ENCODE peak calls at places on chromosomes 3 and 15, in seven cellular contexts. One of them, this sample, is unnamed.

GRCh38 chr3:146280859-146281258 is 30.0 kb upstream of the PLSCR4 start:
- DNase-seq in occipital lobe: no peak
- DNase-seq in DMS 273 treated with DMSO at 0.1 percent for 48 hours: no peak
- DNase-seq in fibroblast of pulmonary artery: no peak
- DNase-seq in Calu3: no peak
- DNase-seq in A549: no peak
- DNase-seq in nephron progenitor cell: no peak
- DNase-seq in this sample: no peak

GRCh38 chr15:80932989-80933388 is 56.6 kb downstream of the MESD start:
- DNase-seq in occipital lobe: no peak
- DNase-seq in Calu3: no peak
- DNase-seq in fibroblast of pulmonary artery: peak
- DNase-seq in DMS 273 treated with DMSO at 0.1 percent for 48 hours: no peak
- DNase-seq in nephron progenitor cell: no peak
- DNase-seq in A549: no peak
- DNase-seq in this sample: no peak

GRCh38 chr3:196694202-196694638 is 17.8 kb downstream of the CEP19 start:
- DNase-seq in A549: peak
- DNase-seq in nephron progenitor cell: no peak
- DNase-seq in Calu3: no peak
- DNase-seq in fibroblast of pulmonary artery: peak
- DNase-seq in occipital lobe: no peak
- DNase-seq in DMS 273 treated with DMSO at 0.1 percent for 48 hours: no peak
- DNase-seq in this sample: no peak

GRCh38 chr15:93703092-93703785 is 528.1 kb upstream of the MCTP2 start:
- DNase-seq in nephron progenitor cell: no peak
- DNase-seq in fibroblast of pulmonary artery: no peak
- DNase-seq in occipital lobe: no peak
- DNase-seq in A549: no peak
- DNase-seq in DMS 273 treated with DMSO at 0.1 percent for 48 hours: no peak
- DNase-seq in Calu3: no peak
- DNase-seq in this sample: no peak

GRCh38 chr15:68158046-68158628 is 47.0 kb downstream of the CALML4 start:
- DNase-seq in fibroblast of pulmonary artery: no peak
- DNase-seq in DMS 273 treated with DMSO at 0.1 percent for 48 hours: no peak
- DNase-seq in occipital lobe: no peak
- DNase-seq in Calu3: no peak
- DNase-seq in A549: no peak
- DNase-seq in nephron progenitor cell: no peak
- DNase-seq in this sample: no peak

GRCh38 chr3:7875858-7876442 is 625.7 kb upstream of the LMCD1 start:
- DNase-seq in nephron progenitor cell: no peak
- DNase-seq in occipital lobe: no peak
- DNase-seq in A549: no peak
- DNase-seq in DMS 273 treated with DMSO at 0.1 percent for 48 hours: no peak
- DNase-seq in fibroblast of pulmonary artery: peak
- DNase-seq in Calu3: peak
- DNase-seq in this sample: no peak

GRCh38 chr3:144244662-144245061 is 273.0 kb downstream of the DIPK2A start:
- DNase-seq in occipital lobe: no peak
- DNase-seq in Calu3: no peak
- DNase-seq in DMS 273 treated with DMSO at 0.1 percent for 48 hours: no peak
- DNase-seq in nephron progenitor cell: no peak
- DNase-seq in A549: peak
- DNase-seq in fibroblast of pulmonary artery: no peak
- DNase-seq in this sample: no peak

GRCh38 chr3:172713316-172713715 is 2.4 kb upstream of the NCEH1 start:
- DNase-seq in DMS 273 treated with DMSO at 0.1 percent for 48 hours: no peak
- DNase-seq in nephron progenitor cell: no peak
- DNase-seq in A549: no peak
- DNase-seq in fibroblast of pulmonary artery: no peak
- DNase-seq in Calu3: no peak
- DNase-seq in occipital lobe: no peak
- DNase-seq in this sample: no peak

GRCh38 chr3:58577269-58577821 is at the start of gene FAM107A:
- DNase-seq in fibroblast of pulmonary artery: peak
- DNase-seq in Calu3: no peak
- DNase-seq in DMS 273 treated with DMSO at 0.1 percent for 48 hours: no peak
- DNase-seq in occipital lobe: peak
- DNase-seq in nephron progenitor cell: no peak
- DNase-seq in A549: peak
- DNase-seq in this sample: no peak

GRCh38 chr3:10645800-10646199 is 140.4 kb upstream of the ATP2B2 start:
- DNase-seq in occipital lobe: no peak
- DNase-seq in fibroblast of pulmonary artery: no peak
- DNase-seq in A549: no peak
- DNase-seq in DMS 273 treated with DMSO at 0.1 percent for 48 hours: no peak
- DNase-seq in Calu3: no peak
- DNase-seq in nephron progenitor cell: no peak
- DNase-seq in this sample: no peak

GRCh38 chr3:12981631-12982265 is 91.5 kb downstream of the IQSEC1 start:
- DNase-seq in fibroblast of pulmonary artery: no peak
- DNase-seq in nephron progenitor cell: no peak
- DNase-seq in A549: no peak
- DNase-seq in occipital lobe: no peak
- DNase-seq in Calu3: no peak
- DNase-seq in DMS 273 treated with DMSO at 0.1 percent for 48 hours: no peak
- DNase-seq in this sample: no peak

GRCh38 chr3:126353694-126354321 is 3.4 kb downstream of the KLF15 start:
- DNase-seq in A549: no peak
- DNase-seq in Calu3: no peak
- DNase-seq in DMS 273 treated with DMSO at 0.1 percent for 48 hours: no peak
- DNase-seq in fibroblast of pulmonary artery: no peak
- DNase-seq in occipital lobe: no peak
- DNase-seq in nephron progenitor cell: no peak
- DNase-seq in this sample: no peak

GRCh38 chr3:179801263-179801662 is 148.4 kb downstream of the USP13 start:
- DNase-seq in DMS 273 treated with DMSO at 0.1 percent for 48 hours: no peak
- DNase-seq in fibroblast of pulmonary artery: peak
- DNase-seq in occipital lobe: no peak
- DNase-seq in A549: no peak
- DNase-seq in nephron progenitor cell: no peak
- DNase-seq in Calu3: no peak
- DNase-seq in this sample: no peak

GRCh38 chr15:60781211-60781713 is 302.3 kb upstream of the ICE2 start:
- DNase-seq in nephron progenitor cell: peak
- DNase-seq in A549: no peak
- DNase-seq in fibroblast of pulmonary artery: no peak
- DNase-seq in Calu3: no peak
- DNase-seq in DMS 273 treated with DMSO at 0.1 percent for 48 hours: no peak
- DNase-seq in occipital lobe: no peak
- DNase-seq in this sample: no peak

GRCh38 chr15:61736792-61737191 is 323.5 kb downstream of the VPS13C start:
- DNase-seq in occipital lobe: no peak
- DNase-seq in Calu3: no peak
- DNase-seq in A549: no peak
- DNase-seq in nephron progenitor cell: no peak
- DNase-seq in fibroblast of pulmonary artery: no peak
- DNase-seq in DMS 273 treated with DMSO at 0.1 percent for 48 hours: no peak
- DNase-seq in this sample: no peak

GRCh38 chr15:78915341-78916087 is 29.3 kb downstream of the CTSH start:
- DNase-seq in fibroblast of pulmonary artery: peak
- DNase-seq in Calu3: no peak
- DNase-seq in occipital lobe: no peak
- DNase-seq in nephron progenitor cell: no peak
- DNase-seq in DMS 273 treated with DMSO at 0.1 percent for 48 hours: no peak
- DNase-seq in A549: no peak
- DNase-seq in this sample: peak

GRCh38 chr15:95051881-95052280 is 820.5 kb downstream of the MCTP2 start:
- DNase-seq in A549: no peak
- DNase-seq in Calu3: no peak
- DNase-seq in nephron progenitor cell: no peak
- DNase-seq in fibroblast of pulmonary artery: no peak
- DNase-seq in DMS 273 treated with DMSO at 0.1 percent for 48 hours: no peak
- DNase-seq in occipital lobe: no peak
- DNase-seq in this sample: no peak

GRCh38 chr3:149284034-149284433 is 49.4 kb downstream of the TM4SF18 start:
- DNase-seq in occipital lobe: no peak
- DNase-seq in A549: no peak
- DNase-seq in Calu3: no peak
- DNase-seq in DMS 273 treated with DMSO at 0.1 percent for 48 hours: no peak
- DNase-seq in nephron progenitor cell: no peak
- DNase-seq in fibroblast of pulmonary artery: no peak
- DNase-seq in this sample: no peak

GRCh38 chr3:127407026-127407939 is 119.4 kb upstream of the PRR20G start:
- DNase-seq in nephron progenitor cell: no peak
- DNase-seq in Calu3: no peak
- DNase-seq in A549: no peak
- DNase-seq in fibroblast of pulmonary artery: no peak
- DNase-seq in DMS 273 treated with DMSO at 0.1 percent for 48 hours: no peak
- DNase-seq in occipital lobe: no peak
- DNase-seq in this sample: no peak

GRCh38 chr3:61439116-61439459 is 122.3 kb upstream of the PTPRG start:
- DNase-seq in A549: no peak
- DNase-seq in fibroblast of pulmonary artery: no peak
- DNase-seq in nephron progenitor cell: no peak
- DNase-seq in occipital lobe: no peak
- DNase-seq in DMS 273 treated with DMSO at 0.1 percent for 48 hours: no peak
- DNase-seq in Calu3: no peak
- DNase-seq in this sample: no peak

GRCh38 chr15:34336947-34337556 is 529 bp downstream of the SLC12A6 start:
- DNase-seq in occipital lobe: no peak
- DNase-seq in DMS 273 treated with DMSO at 0.1 percent for 48 hours: no peak
- DNase-seq in fibroblast of pulmonary artery: no peak
- DNase-seq in A549: no peak
- DNase-seq in Calu3: no peak
- DNase-seq in nephron progenitor cell: peak
- DNase-seq in this sample: no peak

GRCh38 chr3:60703956-60704736 is 547.1 kb downstream of the FHIT start:
- DNase-seq in occipital lobe: no peak
- DNase-seq in fibroblast of pulmonary artery: peak
- DNase-seq in nephron progenitor cell: no peak
- DNase-seq in DMS 273 treated with DMSO at 0.1 percent for 48 hours: no peak
- DNase-seq in A549: no peak
- DNase-seq in Calu3: no peak
- DNase-seq in this sample: no peak

GRCh38 chr3:29240248-29240647 is 40.6 kb upstream of the RBMS3 start:
- DNase-seq in A549: peak
- DNase-seq in DMS 273 treated with DMSO at 0.1 percent for 48 hours: no peak
- DNase-seq in fibroblast of pulmonary artery: peak
- DNase-seq in nephron progenitor cell: no peak
- DNase-seq in Calu3: no peak
- DNase-seq in occipital lobe: no peak
- DNase-seq in this sample: peak

GRCh38 chr15:73628976-73629854 is 4.0 kb downstream of the NPTN start:
- DNase-seq in fibroblast of pulmonary artery: no peak
- DNase-seq in occipital lobe: no peak
- DNase-seq in Calu3: no peak
- DNase-seq in A549: no peak
- DNase-seq in DMS 273 treated with DMSO at 0.1 percent for 48 hours: no peak
- DNase-seq in nephron progenitor cell: no peak
- DNase-seq in this sample: peak

GRCh38 chr15:70142072-70142321 is 44.3 kb upstream of the TLE3 start:
- DNase-seq in Calu3: no peak
- DNase-seq in A549: no peak
- DNase-seq in DMS 273 treated with DMSO at 0.1 percent for 48 hours: no peak
- DNase-seq in nephron progenitor cell: no peak
- DNase-seq in occipital lobe: no peak
- DNase-seq in fibroblast of pulmonary artery: peak
- DNase-seq in this sample: no peak